ENCODE peak calls at places on chromosome 5, in nine cellular contexts. N is effector memory CD8-positive, alpha-beta T cell; Y is amygdala; F is retina; W is HL-60; Q is neural crest cell; T is heart left ventricle; B is stimulated activated CD4-positive, alpha-beta T cell treated with anti-CD3 and anti-CD28 coated beads, Interleukin-1b, Interleukin-23, amount 100 ng/mL, for 4 hours; C is HFF-Myc. O is an unnamed sample.

GRCh38 chr5:1330847-1331831 is 13.8 kb downstream of the CLPTM1L start:
- DNase-seq in T (peak), Y (no peak), B (no peak), F (no peak), N (no peak), Q (no peak), W (no peak), C (no peak), O (no peak)

GRCh38 chr5:88957000-88957399 is 74.0 kb upstream of the MEF2C start:
- DNase-seq in C (no peak), N (no peak), F (no peak), T (no peak), W (no peak), Q (no peak), Y (no peak), B (no peak), O (no peak)

GRCh38 chr5:114387433-114387832 is 25.6 kb downstream of the KCNN2 start:
- DNase-seq in W (no peak), F (peak), N (no peak), Q (no peak), Y (no peak), T (no peak), B (no peak), C (no peak), O (no peak)

GRCh38 chr5:6182271-6182815 is 196.0 kb downstream of the MED10 start:
- DNase-seq in Q (no peak), C (no peak), F (no peak), T (no peak), B (no peak), Y (no peak), W (no peak), N (no peak), O (no peak)

GRCh38 chr5:33322632-33323031 is 118.1 kb upstream of the TARS1 start:
- DNase-seq in Y (no peak), N (no peak), W (no peak), C (no peak), F (no peak), Q (no peak), B (no peak), T (no peak), O (no peak)

GRCh38 chr5:171420429-171421231 is 1.2 kb downstream of the FGF18 start:
- DNase-seq in Y (peak), B (no peak), C (peak), Q (no peak), W (no peak), T (peak), N (no peak), F (peak), O (peak)

GRCh38 chr5:24381861-24382460 is 262.8 kb downstream of the CDH10 start:
- DNase-seq in N (no peak), F (no peak), W (no peak), Y (no peak), B (no peak), Q (no peak), T (no peak), C (no peak), O (no peak)

GRCh38 chr5:8633706-8634105 is 764.8 kb downstream of the MTRR start:
- DNase-seq in T (no peak), W (no peak), F (no peak), B (no peak), N (no peak), C (peak), Y (no peak), Q (no peak), O (no peak)

GRCh38 chr5:149403923-149404745 is 25.0 kb upstream of the IL17B start:
- DNase-seq in Y (no peak), F (no peak), T (no peak), Q (no peak), W (no peak), C (no peak), N (no peak), B (no peak), O (no peak)

GRCh38 chr5:172420215-172420934 is 34.0 kb downstream of the SH3PXD2B start:
- DNase-seq in W (peak), T (no peak), F (no peak), Y (peak), N (no peak), C (no peak), Q (no peak), B (no peak), O (no peak)

GRCh38 chr5:1494780-1495524 is 28.8 kb downstream of the LPCAT1 start:
- DNase-seq in Q (no peak), F (no peak), T (peak), Y (no peak), N (no peak), W (peak), B (peak), C (no peak), O (no peak)

GRCh38 chr5:141003791-141004601 is 37.7 kb downstream of the PCDHAC2 start:
- DNase-seq in T (no peak), Y (no peak), N (no peak), F (peak), B (no peak), Q (no peak), W (no peak), C (no peak), O (no peak)

GRCh38 chr5:761206-761771 is 23.2 kb downstream of the ZDHHC11B start:
- DNase-seq in Q (no peak), W (no peak), F (peak), C (no peak), N (no peak), T (peak), B (no peak), Y (no peak), O (no peak)

GRCh38 chr5:179860301-179860700 is 1.7 kb upstream of the MRNIP start:
- DNase-seq in Y (no peak), C (no peak), F (peak), W (no peak), T (no peak), B (no peak), N (no peak), Q (no peak), O (peak)

GRCh38 chr5:151949909-151950308 is 25.3 kb upstream of the GLRA1 start:
- DNase-seq in F (no peak), N (no peak), W (no peak), B (no peak), Y (no peak), C (no peak), T (no peak), Q (no peak), O (no peak)